ENCODE peak calls at places on chromosomes 11 and 22, in five cellular contexts. Z is mesenchymal stem cell, G is H1, P is H9, X is trophoblast cell. Y is an unnamed sample.

GRCh38 chr11:86388198-86388597 is 13.5 kb downstream of the CCDC81 start:
- DNase-seq in Z (no peak), P (no peak), X (peak; percentile 16), G (no peak), Y (no peak)

GRCh38 chr22:44037519-44038370 is 13.6 kb downstream of the PARVB start:
- DNase-seq in X (peak; percentile 69), G (no peak), P (no peak), Z (peak; percentile 92), Y (no peak)

GRCh38 chr22:31248138-31248745 is 36.1 kb downstream of the LIMK2 start:
- DNase-seq in X (peak; percentile 93), Z (peak; percentile 96), G (peak; percentile 68), P (peak; percentile 94), Y (peak; percentile 79)

GRCh38 chr11:9664276-9665171 is 647 bp downstream of the SWAP70 start:
- DNase-seq in P (peak; percentile 39), X (peak; percentile 83), G (no peak), Z (peak; percentile 70), Y (no peak)

GRCh38 chr22:46072981-46073682 is 77.2 kb upstream of the PPARA start:
- DNase-seq in P (no peak), G (no peak), Z (peak; percentile 7), X (no peak), Y (no peak)

GRCh38 chr11:4881860-4882500 is at the start of gene OR51T1:
- DNase-seq in P (no peak), Z (peak; percentile 16), G (no peak), X (no peak), Y (no peak)

GRCh38 chr11:68128682-68129327 is 7.6 kb upstream of the CHKA start:
- DNase-seq in P (peak; percentile 74), X (peak; percentile 91), G (no peak), Z (peak; percentile 60), Y (no peak)

GRCh38 chr11:78253797-78254196 is 65.1 kb downstream of the USP35 start:
- DNase-seq in P (no peak), Z (no peak), X (no peak), G (no peak), Y (no peak)

GRCh38 chr11:9605742-9606141 is 32.3 kb downstream of the WEE1 start:
- DNase-seq in P (no peak), G (no peak), X (no peak), Z (no peak), Y (no peak)

GRCh38 chr11:76574406-76574805 is 96.1 kb downstream of the LRRC32 start:
- DNase-seq in X (peak; percentile 98), P (no peak), G (no peak), Z (peak; percentile 34), Y (no peak)

GRCh38 chr11:120835601-120836228 is 188.2 kb upstream of the TBCEL start:
- DNase-seq in P (no peak), G (no peak), Z (no peak), X (peak; percentile 38), Y (no peak)

DNA sequence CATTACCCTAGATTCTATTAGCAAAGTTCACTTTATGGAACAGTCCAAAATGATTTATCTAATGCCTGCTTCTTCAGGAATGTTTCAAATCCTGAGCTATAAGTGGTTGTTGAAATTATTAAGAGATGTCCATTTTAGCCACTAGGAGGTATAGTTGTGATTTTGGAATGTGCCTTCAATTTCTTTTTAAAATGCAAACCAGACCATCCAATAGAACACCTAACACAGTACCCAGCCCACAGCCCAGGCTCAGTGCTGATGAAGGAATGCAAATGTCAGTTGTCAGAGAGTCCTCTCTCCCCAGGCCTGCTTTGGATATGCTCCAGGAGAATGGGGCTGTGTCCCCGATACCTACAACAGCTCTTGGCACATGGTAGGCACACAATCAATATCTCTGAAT is 85.8 kb upstream of the E2F8 start:
- DNase-seq in X (peak; percentile 27), G (no peak), Z (peak; percentile 16), P (no peak), Y (no peak)
- H2BK12ac ChIP-seq in X (no peak overlapping the region), G (no peak overlapping the region), Z (no peak overlapping the region), P (no peak overlapping the region), Y (no peak overlapping the region)

GRCh38 chr11:11284481-11284880 is 68.6 kb downstream of the CSNK2A3 start:
- DNase-seq in Z (no peak), P (no peak), X (no peak), G (no peak), Y (no peak)

GRCh38 chr11:11280826-11281225 is 72.2 kb downstream of the CSNK2A3 start:
- DNase-seq in G (no peak), Z (peak; percentile 7), X (no peak), P (no peak), Y (no peak)

GRCh38 chr11:11281626-11282025 is 71.4 kb downstream of the CSNK2A3 start:
- DNase-seq in X (no peak), G (no peak), P (no peak), Z (no peak), Y (no peak)

DNA sequence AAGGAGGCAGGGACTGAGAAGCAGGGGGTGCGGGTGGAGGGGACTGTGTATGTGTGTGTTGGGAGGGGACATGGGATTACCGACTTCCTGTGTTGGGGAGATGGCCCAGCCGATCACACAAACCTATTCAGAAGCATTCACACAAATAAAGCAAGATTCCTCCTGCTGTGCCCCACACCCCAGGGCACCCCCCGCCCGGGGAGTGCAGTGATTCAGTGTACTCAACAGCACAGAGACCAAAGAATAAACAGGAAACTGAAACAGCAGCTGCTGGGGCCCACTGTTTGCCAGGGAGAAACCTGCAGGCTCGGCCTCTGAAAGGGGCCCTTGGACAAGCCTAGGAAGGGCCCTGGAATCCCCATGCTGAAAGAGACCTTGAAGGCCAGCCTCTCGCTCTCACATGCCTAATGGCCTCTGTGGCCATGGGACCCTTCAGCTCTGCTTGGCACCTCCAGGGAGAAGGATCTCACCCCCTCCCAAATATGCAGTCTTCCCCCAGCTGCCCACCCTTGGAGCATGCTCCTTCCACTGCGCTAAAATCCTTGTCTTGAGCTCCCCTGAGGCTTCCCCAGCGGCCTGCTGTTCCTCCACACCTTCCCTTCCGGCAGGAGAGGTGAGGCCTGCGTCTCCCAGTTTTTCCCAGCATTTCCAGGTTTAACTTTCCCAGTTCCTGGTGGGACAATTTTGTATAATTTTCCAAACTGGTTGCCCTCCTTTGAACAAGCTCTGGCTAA is 72.9 kb downstream of the CSNK2A3 start:
- DNase-seq in X (no peak), Z (peak; percentile 84), P (peak; percentile 53), G (no peak), Y (no peak)
- H4K91ac ChIP-seq in X (no peak overlapping the region), Z (peak overlapping the region; percentile 95), P (no peak overlapping the region), G (peak overlapping the region; percentile 77), Y (no peak overlapping the region)

DNA sequence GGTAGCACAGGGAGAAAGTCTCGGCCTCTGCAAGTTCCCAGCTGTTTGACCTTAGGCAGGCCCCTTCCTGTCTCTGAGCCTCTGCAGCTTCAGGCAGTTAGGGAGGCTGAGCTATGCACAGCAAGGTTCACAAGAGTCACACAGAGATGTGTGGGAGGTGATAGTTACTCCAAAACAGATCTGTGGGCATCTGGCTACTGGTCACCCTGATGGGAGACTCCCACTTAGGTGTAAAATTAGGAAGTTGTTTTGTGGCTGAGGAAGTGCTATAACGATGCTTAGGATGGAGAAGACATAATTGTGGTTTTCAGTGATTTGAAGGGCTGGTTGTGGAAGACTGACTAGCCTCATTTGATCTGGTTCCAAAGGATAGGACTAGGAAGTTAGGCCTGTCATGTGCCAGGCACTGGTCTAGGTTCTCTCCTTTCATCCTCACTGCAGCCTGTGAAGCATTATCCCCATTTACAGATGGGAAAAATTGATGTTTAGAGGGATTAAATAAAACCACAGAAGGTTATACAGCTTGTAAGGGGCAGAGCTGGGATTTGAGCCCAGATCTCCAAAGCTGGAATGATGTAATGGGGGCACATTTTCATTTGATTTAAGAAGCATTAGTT is 13.5 kb downstream of the ACO2 start:
- DNase-seq in Z (peak; percentile 28), P (no peak), X (no peak), G (no peak), Y (no peak)
- H3K4me2 ChIP-seq in Z (no peak overlapping the region), P (peak overlapping the region; percentile 4), X (no peak overlapping the region), G (peak overlapping the region; percentile 57), Y (no peak overlapping the region)

GRCh38 chr22:41862160-41862529 is 29.2 kb downstream of the SREBF2 start:
- DNase-seq in X (no peak), G (no peak), Z (no peak), P (no peak), Y (no peak)

GRCh38 chr22:41857860-41858199 is 24.9 kb downstream of the SREBF2 start:
- DNase-seq in G (no peak), X (no peak), P (no peak), Z (no peak), Y (no peak)

GRCh38 chr22:41857160-41857859 is 24.4 kb downstream of the SREBF2 start:
- DNase-seq in X (peak; percentile 59), P (peak; percentile 73), Z (peak; percentile 72), G (peak; percentile 63), Y (peak; percentile 37)

GRCh38 chr22:41856484-41856883 is 23.6 kb downstream of the SREBF2 start:
- DNase-seq in Z (no peak), X (no peak), P (no peak), G (no peak), Y (no peak)
- H2BK12ac ChIP-seq in Z (no peak overlapping the region), X (no peak overlapping the region), P (no peak overlapping the region), G (no peak overlapping the region), Y (no peak overlapping the region)

GRCh38 chr11:74672956-74673895 is 58.0 kb downstream of the CHRDL2 start:
- DNase-seq in X (peak; percentile 57), G (peak; percentile 40), P (no peak), Z (peak; percentile 95), Y (no peak)
- H4K91ac ChIP-seq in X (no peak overlapping the region), G (no peak overlapping the region), P (no peak overlapping the region), Z (no peak overlapping the region), Y (no peak overlapping the region)